ENCODE peak calls at places on chromosomes 2 and 18, in five cellular contexts. C, B, U, V and Y are unnamed samples.

GRCh38 chr2:129753261-129753660 is 226.2 kb upstream of the RAB6C start:
- DNase-seq in V (no peak), B (no peak), U (no peak), C (no peak), Y (no peak)

GRCh38 chr2:29063646-29064372 is 10.5 kb downstream of the PCARE start:
- DNase-seq in V (peak; percentile 28), C (no peak), B (peak; percentile 45), U (no peak), Y (peak; percentile 28)

GRCh38 chr2:117065912-117066311 is 748.6 kb upstream of the DDX18 start:
- DNase-seq in U (no peak), B (no peak), V (no peak), C (no peak), Y (no peak)

GRCh38 chr18:45879681-45880655 is 54.5 kb downstream of the SIGLEC15 start:
- DNase-seq in U (peak; percentile 73), V (peak; percentile 73), B (peak; percentile 76), C (peak; percentile 65), Y (peak; percentile 75)

GRCh38 chr18:23547806-23548205 is 38.5 kb downstream of the NPC1 start:
- DNase-seq in C (no peak), V (no peak), B (no peak), U (no peak), Y (no peak)

GRCh38 chr2:202726070-202726469 is 91.3 kb downstream of the FAM117B start:
- DNase-seq in V (no peak), C (no peak), U (no peak), B (no peak), Y (no peak)

GRCh38 chr2:26917135-26917836 is 53.2 kb upstream of the MAPRE3 start:
- DNase-seq in V (no peak), B (no peak), U (no peak), C (no peak), Y (no peak)

GRCh38 chr2:155100261-155100660 is 401.8 kb downstream of the KCNJ3 start:
- DNase-seq in C (no peak), B (no peak), U (no peak), V (no peak), Y (no peak)

GRCh38 chr2:178998539-178998938 is 51.4 kb downstream of the CCDC141 start:
- DNase-seq in B (no peak), U (no peak), V (no peak), C (no peak), Y (no peak)

GRCh38 chr2:17661460-17661859 is 92.2 kb downstream of the SMC6 start:
- DNase-seq in V (no peak), B (no peak), U (no peak), C (no peak), Y (no peak)

DNA sequence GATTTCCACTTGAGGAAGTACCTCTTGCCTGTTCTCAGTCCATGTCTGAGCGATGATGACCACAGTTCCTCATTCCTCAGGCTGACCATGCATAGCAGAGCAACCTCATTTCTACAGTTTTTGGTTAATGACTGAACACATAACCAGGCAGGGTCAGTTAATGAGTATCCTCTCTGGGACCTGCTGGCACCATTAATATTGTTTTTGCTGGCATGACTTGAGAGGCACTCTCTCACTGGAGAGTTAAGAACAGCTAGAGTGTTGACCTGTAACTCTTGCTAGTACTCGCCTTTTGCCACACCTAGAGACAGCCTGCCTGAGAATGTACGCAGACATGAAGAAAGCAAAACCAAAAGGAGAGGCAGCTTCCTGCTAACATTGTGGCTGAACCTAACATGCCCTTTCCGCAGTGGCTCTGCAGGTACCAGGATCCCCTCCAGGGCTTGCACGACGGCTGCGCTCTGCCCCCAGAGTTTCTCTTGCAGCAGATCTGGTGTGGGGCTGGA is 23.9 kb downstream of the PECR start:
- DNase-seq in V (no peak), C (no peak), U (no peak), B (peak; percentile 29), Y (no peak)
- TF ChIP-seq POLR2A in V (no peak), C (no peak), U (no peak), B (peak; percentile 47), Y (no peak)

GRCh38 chr2:218329027-218329825 is 27.4 kb upstream of the CATIP start:
- DNase-seq in U (no peak), B (no peak), V (no peak), C (no peak), Y (peak; percentile 41)

GRCh38 chr2:218329826-218330651 is 26.6 kb upstream of the CATIP start:
- DNase-seq in C (no peak), B (no peak), U (no peak), V (no peak), Y (no peak)

GRCh38 chr2:218332288-218332687 is 24.4 kb upstream of the CATIP start:
- DNase-seq in B (no peak), V (no peak), U (no peak), C (no peak), Y (no peak)

GRCh38 chr2:218332920-218333645 is 23.6 kb upstream of the CATIP start:
- DNase-seq in B (no peak), V (no peak), C (no peak), U (no peak), Y (no peak)

DNA sequence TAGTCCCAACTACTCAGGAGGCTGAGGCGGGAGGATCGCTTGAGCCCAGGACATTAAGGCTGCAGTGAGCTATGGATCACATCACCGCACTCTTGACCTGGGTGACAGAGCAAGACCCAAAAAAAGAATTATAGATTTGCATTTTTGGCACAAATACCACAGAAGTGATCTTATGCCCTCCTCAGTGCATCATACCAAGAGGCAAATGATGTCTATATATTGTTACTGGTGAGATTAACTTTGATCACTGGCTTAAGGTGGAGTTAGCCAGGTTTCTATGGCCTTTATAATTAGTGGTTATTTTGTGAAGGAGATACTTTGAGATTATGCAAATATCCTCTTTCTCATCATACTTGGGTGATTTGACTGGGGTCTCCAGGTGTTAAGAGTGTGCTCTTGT is 22.1 kb upstream of the CATIP start:
- DNase-seq in B (no peak), V (no peak), C (no peak), U (no peak), Y (no peak)
- H3K4me1 ChIP-seq in B (peaks cover 4% of the 10 kb centered on the region), V (no peaks in the 10 kb centered on the region), C (no peaks in the 10 kb centered on the region), U (no peaks in the 10 kb centered on the region), Y (peaks cover 14% of the 10 kb centered on the region)

DNA sequence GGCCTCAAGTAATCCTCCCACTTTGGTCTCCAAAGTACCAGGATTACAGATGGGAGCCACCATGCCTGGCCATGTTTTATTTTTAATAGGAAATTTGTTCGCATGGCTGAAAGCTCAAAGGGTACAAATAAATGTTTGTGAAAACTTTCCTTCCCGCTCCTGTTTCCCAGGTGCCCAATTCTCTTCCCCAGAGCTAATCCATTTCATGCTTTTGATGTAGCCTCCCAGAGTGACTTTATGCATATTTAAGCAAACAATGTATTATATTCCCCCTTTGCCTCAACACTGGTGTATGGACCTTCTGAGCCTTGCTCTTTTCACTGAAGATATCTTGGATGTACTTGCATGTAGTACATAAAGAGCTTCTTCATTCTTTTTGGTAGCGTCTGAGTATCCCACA is 52.5 kb upstream of the ITSN2 start:
- DNase-seq in U (no peak), B (no peak), V (no peak), C (no peak), Y (no peak)
- H3K27ac ChIP-seq in U (no peak overlapping the region), B (no peak overlapping the region), V (no peak overlapping the region), C (no peak overlapping the region), Y (no peak overlapping the region)

GRCh38 chr18:36155960-36156757 is 26.5 kb downstream of the ELP2 start:
- DNase-seq in B (no peak), V (no peak), U (no peak), C (no peak), Y (no peak)
- TF ChIP-seq POLR2A in B (no peak), V (no peak), U (no peak), C (no peak), Y (no peak)

GRCh38 chr2:148526509-148527346 is 117.8 kb upstream of the EPC2 start:
- DNase-seq in V (no peak), B (no peak), C (no peak), U (no peak), Y (no peak)

GRCh38 chr2:148523315-148523714 is 121.2 kb upstream of the EPC2 start:
- DNase-seq in B (no peak), V (no peak), U (no peak), C (no peak), Y (no peak)

GRCh38 chr2:148524519-148524919 is 120.0 kb upstream of the EPC2 start:
- DNase-seq in U (no peak), B (no peak), V (no peak), C (no peak), Y (no peak)

GRCh38 chr2:148527488-148528340 is 116.8 kb upstream of the EPC2 start:
- DNase-seq in B (no peak), C (no peak), V (no peak), U (no peak), Y (no peak)

DNA sequence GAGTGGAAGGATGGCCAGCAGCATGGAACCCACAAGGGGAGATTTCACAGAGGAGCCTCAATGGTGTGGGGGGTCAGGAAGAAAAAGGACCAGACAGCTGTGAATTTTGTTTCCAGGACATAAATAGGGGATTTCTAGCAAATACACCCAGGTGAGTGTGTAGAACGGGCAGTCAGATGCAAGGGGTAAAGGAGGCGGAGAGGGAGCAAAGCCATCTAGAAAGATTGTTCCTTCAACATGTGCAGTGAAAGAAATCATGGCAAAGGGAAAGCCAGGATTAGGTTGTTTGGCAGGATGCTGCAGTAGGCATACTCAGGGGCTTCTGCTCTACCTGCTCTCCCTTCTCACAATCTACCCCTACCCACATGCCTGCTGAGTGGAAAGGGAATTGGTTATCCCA is 119.4 kb upstream of the EPC2 start:
- DNase-seq in B (no peak), V (no peak), C (no peak), U (no peak), Y (no peak)
- H3K4me1 ChIP-seq in B (no peaks in the 10 kb centered on the region), V (no peaks in the 10 kb centered on the region), C (no peaks in the 10 kb centered on the region), U (no peaks in the 10 kb centered on the region), Y (no peaks in the 10 kb centered on the region)